ENCODE peak calls at places on chromosomes 2 and 18, in eight cellular contexts. W, S, N, G, Y, O, L and A are unnamed samples.

GRCh38 chr18:59300676-59301285 is 17.7 kb downstream of the CPLX4 start:
- DNase-seq in W (no peak), S (no peak), Y (no peak), O (no peak), N (no peak), L (no peak), G (peak; percentile 18), A (no peak)

GRCh38 chr2:86176583-86176982 is 18.7 kb downstream of the IMMT start:
- DNase-seq in Y (no peak), S (no peak), W (no peak), L (no peak), G (no peak), N (no peak), O (no peak), A (no peak)

GRCh38 chr2:239819091-239819973 is 205.8 kb downstream of the NDUFA10 start:
- DNase-seq in O (no peak), L (no peak), G (no peak), N (no peak), W (no peak), S (no peak), Y (no peak), A (no peak)

GRCh38 chr18:46213295-46213694 is 109.1 kb downstream of the HAUS1 start:
- DNase-seq in G (peak; percentile 44), O (no peak), S (no peak), W (no peak), Y (no peak), N (no peak), L (no peak), A (peak; percentile 33)

GRCh38 chr2:17628349-17629261 is 88.1 kb downstream of the VSNL1 start:
- DNase-seq in N (no peak), G (peak; percentile 10), S (no peak), W (no peak), Y (no peak), L (no peak), O (no peak), A (no peak)

GRCh38 chr2:86695053-86695691 is 24.9 kb upstream of the RMND5A start:
- DNase-seq in Y (no peak), S (no peak), W (no peak), L (no peak), O (no peak), N (no peak), G (no peak), A (no peak)

GRCh38 chr2:34112161-34112560 is 513.1 kb upstream of the FAM98A start:
- DNase-seq in N (no peak), W (no peak), L (no peak), O (no peak), G (no peak), Y (no peak), S (no peak), A (no peak)

GRCh38 chr18:28995319-28995718 is 818.4 kb upstream of the CDH2 start:
- DNase-seq in S (no peak), W (no peak), N (no peak), O (no peak), Y (no peak), G (no peak), L (no peak), A (peak; percentile 12)

GRCh38 chr2:126895336-126895735 is 3.4 kb upstream of the TEX51 start:
- DNase-seq in O (no peak), Y (no peak), W (no peak), S (no peak), L (no peak), N (no peak), G (no peak), A (no peak)

GRCh38 chr2:138364554-138365162 is 136.9 kb upstream of the SPOPL start:
- DNase-seq in N (no peak), W (no peak), O (no peak), Y (no peak), S (no peak), G (peak; percentile 41), L (no peak), A (no peak)

GRCh38 chr2:225737556-225737955 is 338.0 kb downstream of the NYAP2 start:
- DNase-seq in W (no peak), Y (no peak), O (no peak), L (no peak), S (no peak), G (no peak), N (no peak), A (no peak)

GRCh38 chr2:179842498-179843153 is 18.8 kb downstream of the ZNF385B start:
- DNase-seq in W (peak; percentile 2), L (no peak), O (no peak), Y (peak; percentile 33), S (no peak), N (no peak), G (no peak), A (peak; percentile 32)

GRCh38 chr2:43051316-43051715 is 175.1 kb downstream of the ZFP36L2 start:
- DNase-seq in Y (peak; percentile 90), W (no peak), O (no peak), G (peak; percentile 40), S (no peak), L (no peak), N (no peak), A (no peak)

GRCh38 chr18:33560686-33561370 is 17.2 kb upstream of the ASXL3 start:
- DNase-seq in O (no peak), Y (peak; percentile 52), N (no peak), W (no peak), S (no peak), G (no peak), L (no peak), A (no peak)

GRCh38 chr18:28404721-28405120 is 227.8 kb upstream of the CDH2 start:
- DNase-seq in W (no peak), G (no peak), N (no peak), S (no peak), O (no peak), L (no peak), Y (no peak), A (no peak)

GRCh38 chr2:150557020-150557644 is 69.7 kb upstream of the RND3 start:
- DNase-seq in L (no peak), W (no peak), Y (no peak), N (no peak), G (no peak), S (no peak), O (no peak), A (no peak)

GRCh38 chr2:58571181-58571852 is 330.2 kb upstream of the FANCL start:
- DNase-seq in L (no peak), O (peak; percentile 10), Y (peak; percentile 10), W (peak; percentile 10), S (no peak), N (peak; percentile 80), G (peak; percentile 69), A (peak; percentile 73)

GRCh38 chr2:47655563-47655880 is 127.4 kb upstream of the MSH6 start:
- DNase-seq in W (no peak), N (no peak), O (no peak), S (no peak), G (no peak), L (no peak), Y (no peak), A (no peak)

GRCh38 chr2:101012706-101013181 is 10.7 kb downstream of the RPL31 start:
- DNase-seq in N (no peak), O (peak; percentile 26), W (no peak), L (peak; percentile 46), G (peak; percentile 26), Y (peak; percentile 48), S (no peak), A (peak; percentile 34)

GRCh38 chr2:172998547-172998946 is 77.1 kb upstream of the MAP3K20 start:
- DNase-seq in Y (no peak), O (no peak), S (no peak), N (no peak), W (no peak), G (no peak), L (no peak), A (no peak)

GRCh38 chr2:109381327-109381820 is 232.4 kb downstream of the SEPTIN10 start:
- DNase-seq in W (no peak), Y (no peak), S (no peak), N (no peak), L (peak; percentile 5), G (no peak), O (no peak), A (no peak)